ENCODE peak calls at places on chromosomes 1 and 21, in nine cellular contexts. One of them, this sample, is unnamed.

GRCh38 chr1:154431586-154432373 is 26.6 kb downstream of the IL6R start:
- DNase-seq in fibroblast of lung: peak; percentile 99
- DNase-seq in uterus: peak; percentile 61
- DNase-seq in psoas muscle: peak; percentile 81
- DNase-seq in CD8-positive, alpha-beta memory T cell: no peak
- DNase-seq in lower lobe of right lung: no peak
- DNase-seq in heart left ventricle: peak; percentile 51
- DNase-seq in neural progenitor cell: no peak
- DNase-seq in cardiac muscle cell: peak; percentile 95
- DNase-seq in this sample: peak; percentile 96

GRCh38 chr21:41023936-41024335 is 144.0 kb upstream of the BACE2 start:
- DNase-seq in heart left ventricle: no peak
- DNase-seq in psoas muscle: no peak
- DNase-seq in neural progenitor cell: no peak
- DNase-seq in fibroblast of lung: no peak
- DNase-seq in lower lobe of right lung: no peak
- DNase-seq in cardiac muscle cell: no peak
- DNase-seq in CD8-positive, alpha-beta memory T cell: no peak
- DNase-seq in uterus: no peak
- DNase-seq in this sample: no peak

GRCh38 chr21:43315244-43316137 is 111.4 kb downstream of the SIK1 start:
- DNase-seq in CD8-positive, alpha-beta memory T cell: peak; percentile 33
- DNase-seq in cardiac muscle cell: no peak
- DNase-seq in fibroblast of lung: no peak
- DNase-seq in lower lobe of right lung: no peak
- DNase-seq in uterus: no peak
- DNase-seq in heart left ventricle: no peak
- DNase-seq in neural progenitor cell: no peak
- DNase-seq in psoas muscle: peak; percentile 28
- DNase-seq in this sample: no peak

GRCh38 chr1:226364129-226364899 is 43.6 kb downstream of the PARP1 start:
- DNase-seq in psoas muscle: no peak
- DNase-seq in CD8-positive, alpha-beta memory T cell: no peak
- DNase-seq in neural progenitor cell: no peak
- DNase-seq in fibroblast of lung: peak; percentile 10
- DNase-seq in lower lobe of right lung: no peak
- DNase-seq in heart left ventricle: peak; percentile 74
- DNase-seq in uterus: no peak
- DNase-seq in cardiac muscle cell: peak; percentile 43
- DNase-seq in this sample: no peak

GRCh38 chr1:23774174-23774880 is 3.9 kb upstream of the PITHD1 start:
- DNase-seq in uterus: no peak
- DNase-seq in CD8-positive, alpha-beta memory T cell: no peak
- DNase-seq in psoas muscle: no peak
- DNase-seq in lower lobe of right lung: no peak
- DNase-seq in cardiac muscle cell: no peak
- DNase-seq in fibroblast of lung: no peak
- DNase-seq in heart left ventricle: no peak
- DNase-seq in neural progenitor cell: no peak
- DNase-seq in this sample: no peak

GRCh38 chr1:222696741-222697140 is 15.6 kb downstream of the AIDA start:
- DNase-seq in neural progenitor cell: no peak
- DNase-seq in cardiac muscle cell: no peak
- DNase-seq in lower lobe of right lung: no peak
- DNase-seq in CD8-positive, alpha-beta memory T cell: no peak
- DNase-seq in fibroblast of lung: no peak
- DNase-seq in heart left ventricle: no peak
- DNase-seq in uterus: no peak
- DNase-seq in psoas muscle: no peak
- DNase-seq in this sample: no peak

GRCh38 chr1:230379462-230379861 is 46.7 kb downstream of the PGBD5 start:
- DNase-seq in heart left ventricle: no peak
- DNase-seq in CD8-positive, alpha-beta memory T cell: no peak
- DNase-seq in fibroblast of lung: no peak
- DNase-seq in cardiac muscle cell: no peak
- DNase-seq in lower lobe of right lung: no peak
- DNase-seq in psoas muscle: no peak
- DNase-seq in neural progenitor cell: no peak
- DNase-seq in uterus: no peak
- DNase-seq in this sample: no peak

GRCh38 chr21:33308586-33309490 is 15.9 kb upstream of the IFNAR1 start:
- DNase-seq in uterus: no peak
- DNase-seq in psoas muscle: no peak
- DNase-seq in cardiac muscle cell: peak; percentile 61
- DNase-seq in CD8-positive, alpha-beta memory T cell: no peak
- DNase-seq in heart left ventricle: no peak
- DNase-seq in neural progenitor cell: no peak
- DNase-seq in lower lobe of right lung: no peak
- DNase-seq in fibroblast of lung: peak; percentile 21
- DNase-seq in this sample: no peak

GRCh38 chr21:44434568-44434925 is 20.8 kb upstream of the LRRC3 start:
- DNase-seq in uterus: no peak
- DNase-seq in fibroblast of lung: no peak
- DNase-seq in CD8-positive, alpha-beta memory T cell: no peak
- DNase-seq in heart left ventricle: no peak
- DNase-seq in cardiac muscle cell: no peak
- DNase-seq in lower lobe of right lung: no peak
- DNase-seq in neural progenitor cell: no peak
- DNase-seq in psoas muscle: peak; percentile 19
- DNase-seq in this sample: no peak

GRCh38 chr1:69985901-69986439 is 219.4 kb downstream of the LRRC40 start:
- DNase-seq in neural progenitor cell: no peak
- DNase-seq in uterus: no peak
- DNase-seq in fibroblast of lung: no peak
- DNase-seq in lower lobe of right lung: no peak
- DNase-seq in heart left ventricle: no peak
- DNase-seq in CD8-positive, alpha-beta memory T cell: no peak
- DNase-seq in cardiac muscle cell: no peak
- DNase-seq in psoas muscle: no peak
- DNase-seq in this sample: no peak

GRCh38 chr1:16351449-16351993 is 759 bp downstream of the FBXO42 start:
- DNase-seq in lower lobe of right lung: no peak
- DNase-seq in cardiac muscle cell: peak; percentile 54
- DNase-seq in fibroblast of lung: peak; percentile 31
- DNase-seq in CD8-positive, alpha-beta memory T cell: peak; percentile 20
- DNase-seq in psoas muscle: no peak
- DNase-seq in uterus: no peak
- DNase-seq in neural progenitor cell: peak; percentile 34
- DNase-seq in heart left ventricle: no peak
- DNase-seq in this sample: no peak

GRCh38 chr1:35062518-35063196 is 16.5 kb upstream of the ZMYM1 start:
- DNase-seq in fibroblast of lung: peak; percentile 72
- DNase-seq in psoas muscle: no peak
- DNase-seq in cardiac muscle cell: peak; percentile 84
- DNase-seq in uterus: no peak
- DNase-seq in lower lobe of right lung: no peak
- DNase-seq in CD8-positive, alpha-beta memory T cell: no peak
- DNase-seq in neural progenitor cell: no peak
- DNase-seq in heart left ventricle: no peak
- DNase-seq in this sample: peak; percentile 30

GRCh38 chr1:171983584-171983983 is 142.3 kb downstream of the DNM3 start:
- DNase-seq in heart left ventricle: no peak
- DNase-seq in cardiac muscle cell: peak; percentile 58
- DNase-seq in neural progenitor cell: no peak
- DNase-seq in fibroblast of lung: peak; percentile 29
- DNase-seq in uterus: no peak
- DNase-seq in psoas muscle: no peak
- DNase-seq in lower lobe of right lung: no peak
- DNase-seq in CD8-positive, alpha-beta memory T cell: no peak
- DNase-seq in this sample: no peak

DNA sequence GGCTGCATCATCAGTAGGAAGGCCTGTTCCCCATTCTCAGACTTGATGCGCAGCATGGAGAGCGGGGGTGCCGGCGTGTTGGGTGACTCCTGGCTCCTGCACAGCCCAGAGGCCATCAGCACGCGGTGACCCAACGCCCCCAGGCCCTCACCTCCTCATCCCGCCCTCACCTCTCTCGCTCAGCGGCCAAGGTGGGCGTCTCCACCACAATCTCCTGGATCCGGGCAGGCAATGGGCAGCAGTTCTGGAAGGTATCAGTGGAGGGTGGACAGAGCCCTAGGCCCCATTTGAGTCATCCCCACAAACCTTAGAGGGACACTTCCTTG is 2.8 kb downstream of the SH3BGRL3 start:
- DNase-seq in heart left ventricle: no peak
- DNase-seq in fibroblast of lung: no peak
- DNase-seq in lower lobe of right lung: no peak
- DNase-seq in uterus: no peak
- DNase-seq in cardiac muscle cell: no peak
- DNase-seq in neural progenitor cell: no peak
- DNase-seq in psoas muscle: no peak
- DNase-seq in CD8-positive, alpha-beta memory T cell: no peak
- DNase-seq in this sample: no peak
- H3K27ac ChIP-seq in heart left ventricle: peak overlapping the region; percentile 35
- H3K27ac ChIP-seq in fibroblast of lung: peak overlapping the region; percentile 29
- H3K27ac ChIP-seq in lower lobe of right lung: no peak overlapping the region
- H3K27ac ChIP-seq in uterus: no peak overlapping the region
- H3K27ac ChIP-seq in cardiac muscle cell: peak overlapping the region; percentile 63
- H3K27ac ChIP-seq in neural progenitor cell: no peak overlapping the region
- H3K27ac ChIP-seq in psoas muscle: peak overlapping the region; percentile 92
- H3K27ac ChIP-seq in CD8-positive, alpha-beta memory T cell: peak overlapping the region; percentile 24
- H3K27ac ChIP-seq in this sample: no peak overlapping the region

GRCh38 chr1:26017606-26018005 is 4.0 kb upstream of the EXTL1 start:
- DNase-seq in psoas muscle: no peak
- DNase-seq in cardiac muscle cell: no peak
- DNase-seq in heart left ventricle: no peak
- DNase-seq in uterus: no peak
- DNase-seq in CD8-positive, alpha-beta memory T cell: no peak
- DNase-seq in neural progenitor cell: no peak
- DNase-seq in fibroblast of lung: peak; percentile 87
- DNase-seq in lower lobe of right lung: no peak
- DNase-seq in this sample: no peak
- H3K4me1 ChIP-seq in psoas muscle: peaks cover 34% of the 10 kb centered on the region
- H3K4me1 ChIP-seq in cardiac muscle cell: peaks cover 41% of the 10 kb centered on the region
- H3K4me1 ChIP-seq in heart left ventricle: peaks cover 63% of the 10 kb centered on the region
- H3K4me1 ChIP-seq in uterus: no peaks in the 10 kb centered on the region
- H3K4me1 ChIP-seq in CD8-positive, alpha-beta memory T cell: no peaks in the 10 kb centered on the region
- H3K4me1 ChIP-seq in neural progenitor cell: peaks cover 16% of the 10 kb centered on the region
- H3K4me1 ChIP-seq in fibroblast of lung: peaks cover 12% of the 10 kb centered on the region
- H3K4me1 ChIP-seq in lower lobe of right lung: peaks cover 32% of the 10 kb centered on the region
- H3K4me1 ChIP-seq in this sample: peaks cover 9% of the 10 kb centered on the region

GRCh38 chr1:167430134-167430848 is 88.0 kb downstream of the CD247 start:
- DNase-seq in cardiac muscle cell: no peak
- DNase-seq in heart left ventricle: no peak
- DNase-seq in CD8-positive, alpha-beta memory T cell: no peak
- DNase-seq in lower lobe of right lung: no peak
- DNase-seq in neural progenitor cell: no peak
- DNase-seq in uterus: no peak
- DNase-seq in fibroblast of lung: no peak
- DNase-seq in psoas muscle: no peak
- DNase-seq in this sample: no peak

GRCh38 chr1:167432780-167433179 is 85.5 kb downstream of the CD247 start:
- DNase-seq in fibroblast of lung: no peak
- DNase-seq in neural progenitor cell: no peak
- DNase-seq in cardiac muscle cell: no peak
- DNase-seq in uterus: no peak
- DNase-seq in psoas muscle: no peak
- DNase-seq in lower lobe of right lung: no peak
- DNase-seq in heart left ventricle: no peak
- DNase-seq in CD8-positive, alpha-beta memory T cell: no peak
- DNase-seq in this sample: no peak

GRCh38 chr1:167430849-167431242 is 87.5 kb downstream of the CD247 start:
- DNase-seq in neural progenitor cell: no peak
- DNase-seq in heart left ventricle: no peak
- DNase-seq in CD8-positive, alpha-beta memory T cell: no peak
- DNase-seq in psoas muscle: no peak
- DNase-seq in fibroblast of lung: no peak
- DNase-seq in lower lobe of right lung: no peak
- DNase-seq in uterus: no peak
- DNase-seq in cardiac muscle cell: no peak
- DNase-seq in this sample: no peak

GRCh38 chr1:167431261-167431908 is 86.9 kb downstream of the CD247 start:
- DNase-seq in uterus: no peak
- DNase-seq in fibroblast of lung: no peak
- DNase-seq in heart left ventricle: no peak
- DNase-seq in cardiac muscle cell: no peak
- DNase-seq in lower lobe of right lung: no peak
- DNase-seq in psoas muscle: no peak
- DNase-seq in CD8-positive, alpha-beta memory T cell: no peak
- DNase-seq in neural progenitor cell: peak; percentile 47
- DNase-seq in this sample: no peak

DNA sequence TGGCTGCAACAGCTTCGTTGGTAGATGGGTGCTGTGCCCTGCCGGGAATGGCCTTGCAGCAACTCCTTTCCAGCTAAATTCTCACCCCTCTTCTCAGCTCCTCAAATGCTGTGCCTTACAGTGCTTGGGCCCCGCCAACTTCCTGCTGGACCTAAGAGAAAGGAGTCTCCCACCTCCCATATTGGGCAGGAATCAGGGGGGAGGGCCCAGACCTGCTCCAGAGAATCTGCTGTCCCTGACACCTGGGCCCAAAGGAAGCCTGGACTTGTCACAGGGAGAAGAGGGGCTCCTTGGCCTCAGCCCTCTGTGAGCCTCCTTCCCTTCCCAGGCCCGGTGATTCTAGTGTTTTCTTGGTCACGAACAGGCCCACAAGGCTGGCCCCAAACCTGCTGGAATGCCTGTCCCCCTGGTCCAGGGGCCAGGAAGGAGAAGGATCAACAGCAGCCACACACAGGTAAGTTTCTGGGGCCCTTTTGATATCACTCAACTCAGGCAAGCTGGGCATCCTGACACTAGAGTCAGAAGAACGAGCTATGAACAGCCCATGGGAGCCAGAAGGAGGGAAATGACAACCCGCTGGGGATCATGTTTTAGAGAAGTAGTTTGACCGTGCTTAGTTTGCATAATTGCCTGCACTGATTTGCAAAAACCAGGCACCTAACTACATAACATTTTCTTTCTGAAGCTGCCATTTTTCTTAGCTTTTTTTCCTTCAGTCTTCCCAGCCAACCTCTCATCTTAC is 86.2 kb downstream of the CD247 start:
- DNase-seq in neural progenitor cell: no peak
- DNase-seq in CD8-positive, alpha-beta memory T cell: no peak
- DNase-seq in uterus: no peak
- DNase-seq in lower lobe of right lung: no peak
- DNase-seq in heart left ventricle: no peak
- DNase-seq in psoas muscle: no peak
- DNase-seq in fibroblast of lung: no peak
- DNase-seq in cardiac muscle cell: no peak
- DNase-seq in this sample: no peak
- H3K27ac ChIP-seq in neural progenitor cell: no peak overlapping the region
- H3K27ac ChIP-seq in CD8-positive, alpha-beta memory T cell: no peak overlapping the region
- H3K27ac ChIP-seq in uterus: no peak overlapping the region
- H3K27ac ChIP-seq in lower lobe of right lung: no peak overlapping the region
- H3K27ac ChIP-seq in heart left ventricle: no peak overlapping the region
- H3K27ac ChIP-seq in psoas muscle: no peak overlapping the region
- H3K27ac ChIP-seq in fibroblast of lung: no peak overlapping the region
- H3K27ac ChIP-seq in cardiac muscle cell: peak overlapping the region; percentile 85
- H3K27ac ChIP-seq in this sample: no peak overlapping the region

DNA sequence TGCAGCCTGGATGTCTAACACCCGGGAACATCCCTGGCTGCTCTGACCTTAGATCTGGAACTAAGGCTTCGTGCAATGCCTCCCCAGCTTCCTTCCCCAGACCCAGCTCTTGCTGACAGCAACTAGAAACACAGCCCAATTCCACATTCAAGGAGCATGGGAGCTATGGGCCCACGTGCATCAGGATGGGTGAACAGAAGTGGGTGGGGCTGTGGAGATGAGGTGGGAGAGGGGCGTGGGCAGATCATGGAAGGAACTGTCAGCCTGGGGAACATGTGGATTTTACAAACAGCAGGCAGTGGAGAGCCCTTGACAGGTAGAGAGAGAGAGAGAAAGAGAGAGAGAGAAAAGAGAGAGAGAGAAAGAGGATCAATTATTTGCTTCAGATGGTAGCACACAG is 231.6 kb downstream of the MATN1 start:
- DNase-seq in psoas muscle: peak; percentile 14
- DNase-seq in cardiac muscle cell: no peak
- DNase-seq in fibroblast of lung: no peak
- DNase-seq in uterus: no peak
- DNase-seq in CD8-positive, alpha-beta memory T cell: no peak
- DNase-seq in neural progenitor cell: no peak
- DNase-seq in heart left ventricle: no peak
- DNase-seq in lower lobe of right lung: no peak
- DNase-seq in this sample: no peak
- H3K4me1 ChIP-seq in psoas muscle: no peaks in the 10 kb centered on the region
- H3K4me1 ChIP-seq in cardiac muscle cell: no peaks in the 10 kb centered on the region
- H3K4me1 ChIP-seq in fibroblast of lung: no peaks in the 10 kb centered on the region
- H3K4me1 ChIP-seq in uterus: no peaks in the 10 kb centered on the region
- H3K4me1 ChIP-seq in CD8-positive, alpha-beta memory T cell: no peaks in the 10 kb centered on the region
- H3K4me1 ChIP-seq in neural progenitor cell: no peaks in the 10 kb centered on the region
- H3K4me1 ChIP-seq in heart left ventricle: no peaks in the 10 kb centered on the region
- H3K4me1 ChIP-seq in lower lobe of right lung: no peaks in the 10 kb centered on the region
- H3K4me1 ChIP-seq in this sample: no peaks in the 10 kb centered on the region